ENCODE peak calls at places on chromosomes 11 and 22, in seven cellular contexts. One of them, this sample, is unnamed.

GRCh38 chr11:76658651-76659650 is 11.6 kb downstream of the LRRC32 start:
- DNase-seq in H54: no peak
- DNase-seq in uterus: no peak
- DNase-seq in A549: no peak
- DNase-seq in body of pancreas: no peak
- DNase-seq in lower leg skin: no peak
- DNase-seq in Peyer's patch: no peak
- DNase-seq in this sample: no peak

GRCh38 chr11:44624761-44625221 is 59.3 kb downstream of the CD82 start:
- DNase-seq in uterus: no peak
- DNase-seq in Peyer's patch: no peak
- DNase-seq in A549: no peak
- DNase-seq in H54: no peak
- DNase-seq in body of pancreas: peak
- DNase-seq in lower leg skin: no peak
- DNase-seq in this sample: no peak

GRCh38 chr22:37842015-37842793 is 1.9 kb downstream of the ANKRD54 start:
- DNase-seq in A549: no peak
- DNase-seq in Peyer's patch: no peak
- DNase-seq in H54: no peak
- DNase-seq in lower leg skin: no peak
- DNase-seq in body of pancreas: peak
- DNase-seq in uterus: no peak
- DNase-seq in this sample: no peak

GRCh38 chr22:48600681-48601080 is 1227.0 kb downstream of the BRD1 start:
- DNase-seq in lower leg skin: no peak
- DNase-seq in A549: no peak
- DNase-seq in H54: no peak
- DNase-seq in Peyer's patch: no peak
- DNase-seq in uterus: no peak
- DNase-seq in body of pancreas: no peak
- DNase-seq in this sample: no peak

GRCh38 chr11:130166457-130166784 is 6.8 kb downstream of the ST14 start:
- DNase-seq in H54: peak
- DNase-seq in lower leg skin: no peak
- DNase-seq in uterus: no peak
- DNase-seq in body of pancreas: no peak
- DNase-seq in Peyer's patch: peak
- DNase-seq in A549: peak
- DNase-seq in this sample: no peak

GRCh38 chr11:133947298-133947905 is 9.4 kb downstream of the IGSF9B start:
- DNase-seq in Peyer's patch: no peak
- DNase-seq in A549: peak
- DNase-seq in H54: peak
- DNase-seq in uterus: no peak
- DNase-seq in lower leg skin: no peak
- DNase-seq in body of pancreas: no peak
- DNase-seq in this sample: peak

GRCh38 chr11:2510626-2511402 is 66.0 kb downstream of the KCNQ1 start:
- DNase-seq in Peyer's patch: peak
- DNase-seq in A549: no peak
- DNase-seq in body of pancreas: peak
- DNase-seq in uterus: peak
- DNase-seq in H54: peak
- DNase-seq in lower leg skin: no peak
- DNase-seq in this sample: peak

GRCh38 chr11:69032833-69033232 is 15.9 kb upstream of the TPCN2 start:
- DNase-seq in uterus: no peak
- DNase-seq in A549: no peak
- DNase-seq in H54: no peak
- DNase-seq in lower leg skin: no peak
- DNase-seq in body of pancreas: no peak
- DNase-seq in Peyer's patch: no peak
- DNase-seq in this sample: no peak

GRCh38 chr11:120511116-120511803 is at the start of gene GRIK4:
- DNase-seq in uterus: peak
- DNase-seq in H54: peak
- DNase-seq in A549: peak
- DNase-seq in lower leg skin: peak
- DNase-seq in Peyer's patch: peak
- DNase-seq in body of pancreas: peak
- DNase-seq in this sample: peak

GRCh38 chr11:69443968-69444364 is 37.5 kb upstream of the LINC01488 start:
- DNase-seq in uterus: no peak
- DNase-seq in Peyer's patch: no peak
- DNase-seq in lower leg skin: no peak
- DNase-seq in A549: no peak
- DNase-seq in body of pancreas: no peak
- DNase-seq in H54: no peak
- DNase-seq in this sample: no peak

GRCh38 chr11:8699903-8700302 is 17.3 kb downstream of the RPL27A start:
- DNase-seq in uterus: no peak
- DNase-seq in H54: peak
- DNase-seq in A549: no peak
- DNase-seq in lower leg skin: no peak
- DNase-seq in Peyer's patch: no peak
- DNase-seq in body of pancreas: peak
- DNase-seq in this sample: no peak

GRCh38 chr11:87819141-87819540 is 356.1 kb downstream of the RAB38 start:
- DNase-seq in lower leg skin: no peak
- DNase-seq in A549: no peak
- DNase-seq in body of pancreas: no peak
- DNase-seq in H54: no peak
- DNase-seq in uterus: no peak
- DNase-seq in Peyer's patch: no peak
- DNase-seq in this sample: no peak

DNA sequence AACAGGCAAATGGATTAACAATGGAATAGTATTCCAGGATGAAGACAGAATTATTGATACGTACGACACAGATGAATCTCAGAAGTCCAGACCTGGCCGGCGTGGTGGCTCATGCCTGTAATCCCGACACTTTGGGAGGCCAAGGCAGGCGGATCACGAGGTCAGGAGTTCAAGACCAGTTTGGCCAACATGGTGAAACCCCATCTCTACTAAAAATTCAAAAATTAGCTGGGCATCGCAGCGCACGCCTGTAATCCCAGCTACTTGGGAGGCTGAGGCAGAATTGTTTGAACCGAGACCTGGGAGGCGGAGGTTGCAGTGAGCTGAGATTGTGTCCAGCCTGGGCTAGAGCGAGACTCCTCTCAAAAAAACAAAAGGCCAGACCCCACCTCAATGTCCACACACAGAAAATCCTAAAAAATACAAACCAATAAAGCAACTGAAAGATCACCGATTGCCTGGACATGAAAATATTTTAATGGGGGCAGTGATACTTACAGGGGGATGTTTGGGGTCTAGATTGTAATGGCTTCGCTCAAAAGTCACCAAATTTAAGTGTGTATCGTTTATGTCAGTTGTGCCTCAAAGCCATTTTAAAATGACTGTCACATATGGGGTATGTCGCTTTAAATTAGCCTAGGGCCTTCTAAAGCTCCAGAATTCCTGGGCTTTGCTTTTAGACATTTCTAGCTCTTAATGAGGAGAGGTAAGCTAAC is 3.8 kb downstream of the RPS25 start:
- DNase-seq in uterus: no peak
- DNase-seq in H54: no peak
- DNase-seq in A549: no peak
- DNase-seq in lower leg skin: no peak
- DNase-seq in Peyer's patch: no peak
- DNase-seq in body of pancreas: no peak
- DNase-seq in this sample: no peak
- TF ChIP-seq POLR2A in uterus: no peak
- TF ChIP-seq POLR2A in H54: no peak
- TF ChIP-seq POLR2A in A549: no peak
- TF ChIP-seq POLR2A in lower leg skin: no peak
- TF ChIP-seq POLR2A in Peyer's patch: no peak
- TF ChIP-seq POLR2A in body of pancreas: peak
- TF ChIP-seq POLR2A in this sample: peak

DNA sequence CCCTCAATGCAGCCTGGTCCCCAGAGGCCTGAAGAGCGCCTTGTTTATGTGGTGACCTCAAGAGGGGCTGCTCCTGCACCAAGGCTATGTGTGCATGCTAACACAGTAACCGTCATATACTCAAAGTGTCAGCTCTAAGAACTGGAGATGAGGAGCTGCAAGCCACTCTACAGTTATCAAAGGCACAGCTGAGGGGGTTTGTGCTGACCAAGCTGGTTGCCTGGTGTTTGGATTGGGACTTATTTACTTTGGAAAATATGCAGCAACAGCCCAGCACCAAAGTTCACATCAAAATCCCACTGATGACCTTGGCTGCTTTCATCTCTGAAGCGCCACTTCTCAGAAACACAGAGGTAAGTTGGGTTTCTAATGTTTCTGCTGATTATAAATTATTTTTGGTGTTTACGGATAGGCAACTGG is at the start of gene SERPIND1:
- DNase-seq in lower leg skin: no peak
- DNase-seq in A549: no peak
- DNase-seq in uterus: no peak
- DNase-seq in H54: no peak
- DNase-seq in body of pancreas: no peak
- DNase-seq in Peyer's patch: no peak
- DNase-seq in this sample: no peak
- TF ChIP-seq POLR2A in lower leg skin: no peak
- TF ChIP-seq POLR2A in A549: no peak
- TF ChIP-seq POLR2A in uterus: no peak
- TF ChIP-seq POLR2A in H54: no peak
- TF ChIP-seq POLR2A in body of pancreas: no peak
- TF ChIP-seq POLR2A in Peyer's patch: no peak
- TF ChIP-seq POLR2A in this sample: no peak

GRCh38 chr22:36365020-36365411 is 22.8 kb downstream of the MYH9 start:
- DNase-seq in lower leg skin: peak
- DNase-seq in H54: no peak
- DNase-seq in A549: peak
- DNase-seq in Peyer's patch: peak
- DNase-seq in uterus: peak
- DNase-seq in body of pancreas: no peak
- DNase-seq in this sample: no peak
- TF ChIP-seq POLR2A in lower leg skin: no peak
- TF ChIP-seq POLR2A in H54: no peak
- TF ChIP-seq POLR2A in A549: no peak
- TF ChIP-seq POLR2A in Peyer's patch: no peak
- TF ChIP-seq POLR2A in uterus: peak
- TF ChIP-seq POLR2A in body of pancreas: no peak
- TF ChIP-seq POLR2A in this sample: no peak

DNA sequence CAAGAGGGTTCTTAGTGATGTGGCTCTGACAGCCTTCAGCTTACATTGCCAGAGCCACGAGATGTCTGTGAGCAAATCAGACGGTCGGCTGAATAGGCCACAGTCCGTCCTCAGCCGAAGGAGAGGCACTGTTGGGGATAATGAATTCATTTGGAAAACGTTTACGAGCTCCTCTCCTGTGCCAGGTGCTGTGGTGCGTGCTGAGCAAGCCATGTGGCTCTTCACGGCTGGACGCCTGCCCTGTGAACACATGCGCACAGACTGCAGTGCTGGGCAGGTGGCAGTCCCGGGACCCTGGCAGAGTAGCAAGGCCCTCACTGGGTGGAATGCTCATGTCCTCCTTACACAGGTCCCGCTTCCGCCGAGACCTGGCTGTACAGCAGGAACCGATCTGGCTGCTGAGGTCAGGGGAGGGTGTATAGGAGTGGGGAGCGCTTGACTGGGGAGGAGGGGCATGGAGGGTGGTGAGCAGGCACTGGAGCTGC is 6.8 kb downstream of the TBC1D22A start:
- DNase-seq in A549: no peak
- DNase-seq in Peyer's patch: peak
- DNase-seq in uterus: no peak
- DNase-seq in lower leg skin: no peak
- DNase-seq in H54: no peak
- DNase-seq in body of pancreas: no peak
- DNase-seq in this sample: no peak
- TF ChIP-seq POLR2A in A549: no peak
- TF ChIP-seq POLR2A in Peyer's patch: no peak
- TF ChIP-seq POLR2A in uterus: no peak
- TF ChIP-seq POLR2A in lower leg skin: no peak
- TF ChIP-seq POLR2A in H54: no peak
- TF ChIP-seq POLR2A in body of pancreas: no peak
- TF ChIP-seq POLR2A in this sample: no peak

GRCh38 chr11:74492974-74493815 is at the start of gene LIPT2:
- DNase-seq in uterus: peak
- DNase-seq in lower leg skin: peak
- DNase-seq in H54: peak
- DNase-seq in A549: peak
- DNase-seq in body of pancreas: peak
- DNase-seq in Peyer's patch: peak
- DNase-seq in this sample: peak
- TF ChIP-seq POLR2A in uterus: peak
- TF ChIP-seq POLR2A in lower leg skin: peak
- TF ChIP-seq POLR2A in H54: peak
- TF ChIP-seq POLR2A in A549: peak
- TF ChIP-seq POLR2A in body of pancreas: peak
- TF ChIP-seq POLR2A in Peyer's patch: peak
- TF ChIP-seq POLR2A in this sample: peak

GRCh38 chr11:763549-764321 is 13.6 kb downstream of the GATD1 start:
- DNase-seq in body of pancreas: no peak
- DNase-seq in uterus: no peak
- DNase-seq in lower leg skin: no peak
- DNase-seq in H54: no peak
- DNase-seq in A549: no peak
- DNase-seq in Peyer's patch: no peak
- DNase-seq in this sample: peak
- TF ChIP-seq POLR2A in body of pancreas: no peak
- TF ChIP-seq POLR2A in uterus: no peak
- TF ChIP-seq POLR2A in lower leg skin: no peak
- TF ChIP-seq POLR2A in H54: no peak
- TF ChIP-seq POLR2A in A549: no peak
- TF ChIP-seq POLR2A in Peyer's patch: no peak
- TF ChIP-seq POLR2A in this sample: no peak

GRCh38 chr11:33463059-33463458 is 205.9 kb downstream of the HIPK3 start:
- DNase-seq in lower leg skin: no peak
- DNase-seq in uterus: no peak
- DNase-seq in A549: no peak
- DNase-seq in Peyer's patch: no peak
- DNase-seq in body of pancreas: no peak
- DNase-seq in H54: no peak
- DNase-seq in this sample: no peak
- TF ChIP-seq POLR2A in lower leg skin: no peak
- TF ChIP-seq POLR2A in uterus: no peak
- TF ChIP-seq POLR2A in A549: no peak
- TF ChIP-seq POLR2A in Peyer's patch: no peak
- TF ChIP-seq POLR2A in body of pancreas: no peak
- TF ChIP-seq POLR2A in H54: no peak
- TF ChIP-seq POLR2A in this sample: no peak

GRCh38 chr22:41906822-41907221 is 8.1 kb downstream of the SHISA8 start:
- DNase-seq in body of pancreas: no peak
- DNase-seq in Peyer's patch: no peak
- DNase-seq in A549: no peak
- DNase-seq in H54: no peak
- DNase-seq in uterus: no peak
- DNase-seq in lower leg skin: no peak
- DNase-seq in this sample: no peak
- TF ChIP-seq POLR2A in body of pancreas: no peak
- TF ChIP-seq POLR2A in Peyer's patch: no peak
- TF ChIP-seq POLR2A in A549: no peak
- TF ChIP-seq POLR2A in H54: no peak
- TF ChIP-seq POLR2A in uterus: no peak
- TF ChIP-seq POLR2A in lower leg skin: no peak
- TF ChIP-seq POLR2A in this sample: no peak